ENCODE peak calls at places on chromosomes 4 and X, in nine cellular contexts. T is right cardiac atrium, E is suprapubic skin, D is IMR-90, R is PC-3, F is fibroblast of lung, S is HL-60, C is A549, K is RWPE1. P is an unnamed sample.

GRCh38 chr4:81040175-81040659 is 9.7 kb downstream of the BMP3 start:
- DNase-seq in T (no peak), E (no peak), D (peak), R (peak), F (peak), S (peak), C (peak), K (peak), P (no peak)

GRCh38 chr4:38034986-38035882 is 75.0 kb downstream of the PTTG2 start:
- DNase-seq in T (no peak), E (no peak), D (peak), R (peak), F (peak), S (peak), C (peak), K (peak), P (no peak)

GRCh38 chr4:41579556-41579955 is 41.6 kb downstream of the LIMCH1 start:
- DNase-seq in T (no peak), E (no peak), D (no peak), R (no peak), F (no peak), S (no peak), C (no peak), K (no peak), P (no peak)

GRCh38 chr4:48841045-48841827 is 10.3 kb downstream of the OCIAD1 start:
- DNase-seq in T (no peak), E (no peak), D (no peak), R (no peak), F (no peak), S (no peak), C (no peak), K (no peak), P (no peak)

GRCh38 chr4:156437666-156438065 is 484.0 kb upstream of the CTSO start:
- DNase-seq in T (no peak), E (no peak), D (no peak), R (no peak), F (no peak), S (no peak), C (no peak), K (no peak), P (no peak)

GRCh38 chrX:129653985-129654651 is 638 bp downstream of the APLN start:
- DNase-seq in T (peak), E (no peak), D (no peak), R (peak), F (peak), S (peak), C (peak), K (no peak), P (peak)

GRCh38 chr4:132276185-132276584 is 872.9 kb upstream of the PCDH10 start:
- DNase-seq in T (no peak), E (no peak), D (no peak), R (no peak), F (no peak), S (no peak), C (no peak), K (no peak), P (no peak)

GRCh38 chrX:42824541-42824940 is 46.6 kb upstream of the PPP1R2C start:
- DNase-seq in T (peak), E (no peak), D (no peak), R (no peak), F (no peak), S (no peak), C (no peak), K (no peak), P (no peak)

DNA sequence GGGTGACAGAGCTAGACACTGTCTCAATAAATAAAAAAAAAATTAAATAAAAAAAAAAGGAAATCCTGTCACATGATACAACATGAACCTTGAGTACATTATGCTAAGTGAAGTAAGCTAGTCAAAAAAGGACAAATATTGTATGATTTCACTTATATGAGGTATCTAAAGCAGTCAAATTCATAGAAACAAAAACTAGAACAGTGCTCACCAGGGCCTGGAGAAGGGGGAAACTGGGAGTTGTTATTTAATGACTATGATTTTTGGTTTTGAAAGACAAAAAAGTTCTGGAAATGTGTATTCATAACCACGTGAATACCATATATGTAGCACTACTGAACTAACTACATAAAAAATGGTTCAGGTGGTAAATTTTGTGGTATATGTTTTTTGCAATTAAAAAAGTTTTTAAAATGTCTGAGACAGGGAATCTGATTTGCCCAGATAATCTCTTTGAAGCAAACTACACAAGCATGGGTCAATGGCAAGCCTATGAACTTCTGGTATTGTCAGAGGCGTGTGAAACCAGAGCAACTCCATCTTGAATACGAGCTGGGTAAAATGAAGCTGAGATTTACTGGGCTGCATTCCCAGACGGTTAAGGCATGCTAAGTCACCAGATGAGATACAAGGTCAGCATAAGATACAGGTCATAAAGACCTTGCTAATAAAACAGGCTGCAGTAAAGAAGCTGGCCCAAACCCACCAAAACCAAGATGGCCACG is 42.3 kb downstream of the ANAPC10 start:
- DNase-seq in T (no peak), E (no peak), D (no peak), R (no peak), F (peak), S (no peak), C (no peak), K (no peak), P (no peak)
- H3K27ac ChIP-seq in T (no peak), E (no peak), D (no peak), R (no peak), F (no peak), S (no peak), C (no peak), K (no peak), P (no peak)

GRCh38 chr4:76892601-76893000 is 5.3 kb downstream of the SOWAHB start:
- DNase-seq in T (no peak), E (no peak), D (peak), R (peak), F (peak), S (no peak), C (no peak), K (peak), P (peak)
- H3K27ac ChIP-seq in T (no peak), E (no peak), D (no peak), R (peak), F (no peak), S (no peak), C (no peak), K (no peak), P (peak)

GRCh38 chr4:89586864-89587263 is 250.1 kb downstream of the SNCA start:
- DNase-seq in T (no peak), E (no peak), D (peak), R (peak), F (peak), S (no peak), C (peak), K (peak), P (no peak)
- H3K27ac ChIP-seq in T (no peak), E (no peak), D (no peak), R (no peak), F (no peak), S (no peak), C (no peak), K (no peak), P (no peak)

GRCh38 chr4:2865381-2865780 is 21.7 kb downstream of the ADD1 start:
- DNase-seq in T (no peak), E (no peak), D (no peak), R (no peak), F (peak), S (no peak), C (no peak), K (no peak), P (no peak)
- H3K27ac ChIP-seq in T (no peak), E (no peak), D (no peak), R (no peak), F (no peak), S (no peak), C (no peak), K (no peak), P (peak)